ENCODE peak calls at places on chromosomes 4 and X, in eight cellular contexts. C, R, Y, S, H, M, F and T are unnamed samples.
A peak's percentile ranks its signal among the peaks of the same experiment; 100 is the strongest.

GRCh38 chrX:129577473-129577872 is 37.4 kb downstream of the OCRL start:
- DNase-seq in C (no peak), R (no peak), Y (no peak), S (peak; percentile 68), H (no peak), M (no peak), F (no peak), T (no peak)

GRCh38 chr4:121199742-121200561 is 35.8 kb upstream of the TNIP3 start:
- DNase-seq in C (no peak), R (no peak), Y (peak; percentile 12), S (no peak), H (no peak), M (no peak), F (no peak), T (no peak)

GRCh38 chr4:152956167-152956566 is 20.0 kb downstream of the FHDC1 start:
- DNase-seq in C (no peak), R (no peak), Y (no peak), S (no peak), H (no peak), M (no peak), F (no peak), T (no peak)

GRCh38 chr4:4607336-4608213 is 65.7 kb upstream of the STX18 start:
- DNase-seq in C (no peak), R (no peak), Y (no peak), S (no peak), H (no peak), M (no peak), F (no peak), T (no peak)

GRCh38 chr4:28772066-28772465 is 1911.4 kb downstream of the STIM2 start:
- DNase-seq in C (no peak), R (no peak), Y (no peak), S (peak; percentile 45), H (no peak), M (no peak), F (no peak), T (no peak)

GRCh38 chrX:15493118-15494082 is at the start of gene PIR:
- DNase-seq in C (peak; percentile 91), R (peak; percentile 84), Y (no peak), S (no peak), H (peak; percentile 85), M (peak; percentile 92), F (peak; percentile 92), T (peak; percentile 89)

GRCh38 chr4:100379583-100380105 is 138.2 kb downstream of the EMCN start:
- DNase-seq in C (no peak), R (no peak), Y (no peak), S (no peak), H (no peak), M (no peak), F (peak; percentile 6), T (no peak)

GRCh38 chr4:113673450-113673849 is 88.1 kb downstream of the CAMK2D start:
- DNase-seq in C (no peak), R (peak; percentile 15), Y (peak; percentile 7), S (peak; percentile 47), H (no peak), M (no peak), F (peak; percentile 25), T (no peak)

GRCh38 chr4:52825311-52826090 is 36.6 kb upstream of the RASL11B start:
- DNase-seq in C (no peak), R (no peak), Y (peak; percentile 77), S (peak; percentile 81), H (no peak), M (no peak), F (no peak), T (no peak)

GRCh38 chr4:105186701-105187158 is 40.1 kb downstream of the TET2 start:
- DNase-seq in C (no peak), R (no peak), Y (no peak), S (peak; percentile 51), H (no peak), M (no peak), F (no peak), T (no peak)

GRCh38 chr4:101597204-101597603 is 193.3 kb upstream of the BANK1 start:
- DNase-seq in C (no peak), R (peak; percentile 14), Y (peak; percentile 9), S (no peak), H (no peak), M (no peak), F (no peak), T (no peak)
- TF ChIP-seq CTCF in C (peak; percentile 15), R (no peak), Y (peak; percentile 52), S (peak; percentile 8), H (peak; percentile 28), M (no peak), F (no peak), T (no peak)

DNA sequence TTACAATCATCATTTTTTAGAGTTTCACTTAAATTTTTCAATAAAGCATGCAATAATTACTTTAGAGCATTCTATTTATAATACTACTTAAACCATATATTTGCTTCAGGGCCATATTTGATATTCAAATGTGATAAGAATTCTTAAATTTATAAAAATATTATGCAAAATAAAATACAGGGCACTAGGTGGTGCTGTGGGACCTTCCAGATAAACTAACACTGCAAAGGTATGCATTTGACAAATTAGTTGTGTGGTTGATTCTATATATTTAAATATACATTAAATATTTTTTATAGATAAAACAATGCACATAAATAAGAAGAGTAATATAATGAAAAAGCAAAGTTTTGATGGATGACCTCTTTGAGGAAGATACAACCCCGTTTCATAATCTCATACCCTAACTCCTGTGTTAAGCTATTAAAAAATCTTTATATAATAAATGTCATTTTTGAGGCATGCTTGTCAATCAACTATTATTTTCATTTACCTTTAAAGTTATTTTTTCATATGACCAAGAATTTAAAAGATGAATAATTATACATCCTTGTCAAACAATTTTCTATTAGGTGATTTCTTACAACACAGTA is 128.4 kb downstream of the REELD1 start:
- DNase-seq in C (no peak), R (no peak), Y (peak; percentile 19), S (no peak), H (no peak), M (no peak), F (peak; percentile 19), T (no peak)
- TF ChIP-seq CTCF in C (peak; percentile 61), R (no peak), Y (peak; percentile 39), S (peak; percentile 56), H (peak; percentile 70), M (peak; percentile 15), F (no peak), T (peak; percentile 78)

GRCh38 chr4:98092833-98093439 is 50.3 kb downstream of the STPG2 start:
- DNase-seq in C (no peak), R (no peak), Y (peak; percentile 19), S (no peak), H (no peak), M (no peak), F (peak; percentile 8), T (no peak)
- TF ChIP-seq CTCF in C (peak; percentile 39), R (peak; percentile 17), Y (peak; percentile 72), S (peak; percentile 71), H (peak; percentile 43), M (no peak), F (peak; percentile 42), T (peak; percentile 72)

DNA sequence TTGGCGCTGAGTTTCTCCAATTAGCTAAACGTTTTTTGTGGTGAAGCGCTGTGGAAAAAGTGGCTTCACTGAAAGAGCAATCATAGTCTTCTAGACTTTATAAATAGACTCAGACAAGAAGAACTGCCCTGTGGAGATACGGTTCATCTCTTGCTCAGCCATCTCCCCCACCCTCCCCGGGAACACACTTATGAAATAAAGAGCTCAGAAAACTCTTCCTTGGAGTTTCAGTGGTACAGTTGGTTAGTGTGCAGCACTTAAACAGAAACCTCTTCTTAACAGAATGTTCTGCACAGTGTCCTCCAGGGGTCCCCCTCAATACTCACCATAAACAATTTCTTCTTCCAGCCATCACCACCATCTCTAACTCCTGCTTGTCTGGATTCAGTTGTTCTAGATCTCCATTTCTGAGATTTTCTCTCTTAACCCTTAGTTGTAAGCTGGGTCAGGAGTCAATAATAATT is 313.0 kb downstream of the ARHGAP10 start:
- DNase-seq in C (no peak), R (peak; percentile 56), Y (no peak), S (no peak), H (no peak), M (no peak), F (no peak), T (no peak)
- TF ChIP-seq CTCF in C (no peak), R (no peak), Y (no peak), S (peak; percentile 35), H (no peak), M (no peak), F (no peak), T (peak; percentile 19)

GRCh38 chr4:144562019-144562740 is 83.8 kb upstream of the HHIP start:
- DNase-seq in C (peak; percentile 42), R (no peak), Y (no peak), S (no peak), H (no peak), M (no peak), F (peak; percentile 53), T (no peak)
- TF ChIP-seq CTCF in C (no peak), R (no peak), Y (no peak), S (peak; percentile 9), H (no peak), M (no peak), F (peak; percentile 13), T (peak; percentile 11)

GRCh38 chr4:185710487-185710995 is 101.5 kb downstream of the SORBS2 start:
- DNase-seq in C (no peak), R (no peak), Y (no peak), S (no peak), H (no peak), M (no peak), F (no peak), T (no peak)

GRCh38 chr4:185711764-185712163 is 100.2 kb downstream of the SORBS2 start:
- DNase-seq in C (no peak), R (no peak), Y (no peak), S (no peak), H (no peak), M (no peak), F (no peak), T (no peak)

GRCh38 chr4:185708348-185708747 is 103.6 kb downstream of the SORBS2 start:
- DNase-seq in C (no peak), R (no peak), Y (no peak), S (peak; percentile 73), H (no peak), M (no peak), F (no peak), T (no peak)

GRCh38 chr4:185712350-185713024 is 99.5 kb downstream of the SORBS2 start:
- DNase-seq in C (no peak), R (no peak), Y (no peak), S (no peak), H (no peak), M (no peak), F (no peak), T (no peak)

GRCh38 chr4:185709802-185710486 is 102.0 kb downstream of the SORBS2 start:
- DNase-seq in C (no peak), R (no peak), Y (no peak), S (no peak), H (no peak), M (no peak), F (no peak), T (no peak)
- TF ChIP-seq CTCF in C (no peak), R (no peak), Y (no peak), S (no peak), H (no peak), M (no peak), F (no peak), T (no peak)